ENCODE peak calls at places on chromosomes 3 and 15, in five cellular contexts. D is heart left ventricle, I is neural crest cell, G is CD14-positive monocyte, C is progenitor cell of endocrine pancreas. K is an unnamed sample.

GRCh38 chr15:39128746-39129145 is 452.1 kb upstream of the THBS1 start:
- DNase-seq in D (no peak), I (no peak), G (no peak), C (no peak), K (no peak)

GRCh38 chr3:183287301-183287971 is 34.4 kb downstream of the B3GNT5 start:
- DNase-seq in D (no peak), I (no peak), G (peak), C (no peak), K (no peak)

GRCh38 chr3:85801955-85802354 is 843.2 kb downstream of the CADM2 start:
- DNase-seq in D (no peak), I (no peak), G (no peak), C (no peak), K (no peak)

GRCh38 chr3:192336286-192336685 is 391.1 kb downstream of the FGF12 start:
- DNase-seq in D (no peak), I (no peak), G (no peak), C (no peak), K (no peak)

GRCh38 chr3:155744626-155745324 is at the start of gene PLCH1:
- DNase-seq in D (peak), I (peak), G (peak), C (peak), K (peak)

GRCh38 chr3:66428733-66429132 is 72.1 kb downstream of the LRIG1 start:
- DNase-seq in D (peak), I (no peak), G (no peak), C (no peak), K (no peak)

GRCh38 chr3:66338927-66339326 is 118.1 kb downstream of the SLC25A26 start:
- DNase-seq in D (no peak), I (no peak), G (no peak), C (no peak), K (no peak)

GRCh38 chr15:83991163-83991562 is 244.4 kb upstream of the GOLGA6L4 start:
- DNase-seq in D (no peak), I (no peak), G (no peak), C (no peak), K (no peak)

GRCh38 chr3:140470962-140471361 is 206.9 kb upstream of the TRIM42 start:
- DNase-seq in D (no peak), I (no peak), G (no peak), C (no peak), K (no peak)

GRCh38 chr3:51708216-51708845 is 1.5 kb downstream of the GRM2 start:
- DNase-seq in D (peak), I (no peak), G (peak), C (no peak), K (no peak)

GRCh38 chr3:148750296-148750695 is 52.6 kb downstream of the AGTR1 start:
- DNase-seq in D (no peak), I (no peak), G (no peak), C (no peak), K (no peak)

GRCh38 chr15:67127334-67127664 is 61.9 kb downstream of the SMAD3 start:
- DNase-seq in D (no peak), I (no peak), G (no peak), C (no peak), K (no peak)

GRCh38 chr3:2094941-2095340 is 3.7 kb upstream of the CNTN4 start:
- DNase-seq in D (no peak), I (no peak), G (no peak), C (no peak), K (no peak)

GRCh38 chr15:89496155-89497098 is at the start of gene RHCG:
- DNase-seq in D (no peak), I (peak), G (no peak), C (peak), K (no peak)

GRCh38 chr3:52471371-52472238 is 16.2 kb downstream of the NISCH start:
- DNase-seq in D (peak), I (peak), G (peak), C (no peak), K (peak)

GRCh38 chr3:69671082-69671952 is 67.9 kb upstream of the MITF start:
- DNase-seq in D (no peak), I (peak), G (no peak), C (peak), K (no peak)

GRCh38 chr3:117439812-117440211 is 730.2 kb downstream of the TUSC7 start:
- DNase-seq in D (no peak), I (no peak), G (no peak), C (no peak), K (no peak)

GRCh38 chr15:78992416-78993256 is 47.8 kb upstream of the CTSH start:
- DNase-seq in D (peak), I (no peak), G (no peak), C (no peak), K (no peak)

GRCh38 chr3:112653209-112653871 is 12.4 kb upstream of the CCDC80 start:
- DNase-seq in D (no peak), I (no peak), G (no peak), C (no peak), K (no peak)

GRCh38 chr3:72613871-72614270 is 234.4 kb downstream of the SHQ1 start:
- DNase-seq in D (no peak), I (no peak), G (no peak), C (no peak), K (no peak)

GRCh38 chr15:29687939-29688884 is 134.1 kb downstream of the TJP1 start:
- DNase-seq in D (no peak), I (no peak), G (no peak), C (no peak), K (no peak)

GRCh38 chr3:194931366-194931765 is 245.7 kb downstream of the FAM43A start:
- DNase-seq in D (no peak), I (no peak), G (no peak), C (no peak), K (no peak)

GRCh38 chr15:78093242-78094020 is 1.1 kb downstream of the SH2D7 start:
- DNase-seq in D (no peak), I (no peak), G (no peak), C (no peak), K (no peak)

GRCh38 chr3:178084938-178085816 is 451.1 kb upstream of the KCNMB2 start:
- DNase-seq in D (peak), I (peak), G (no peak), C (peak), K (no peak)

GRCh38 chr3:22474706-22475470 is 723.9 kb upstream of the ZNF385D start:
- DNase-seq in D (no peak), I (no peak), G (peak), C (no peak), K (no peak)

GRCh38 chr15:100885116-100885515 is 5.5 kb downstream of the ALDH1A3 start:
- DNase-seq in D (no peak), I (no peak), G (no peak), C (no peak), K (no peak)

GRCh38 chr15:100778831-100779288 is 100.8 kb upstream of the ALDH1A3 start:
- DNase-seq in D (no peak), I (no peak), G (no peak), C (peak), K (no peak)

GRCh38 chr15:40369474-40369869 is 11.5 kb downstream of the DISP2 start:
- DNase-seq in D (no peak), I (no peak), G (no peak), C (no peak), K (no peak)

GRCh38 chr15:40366204-40367037 is 8.4 kb downstream of the DISP2 start:
- DNase-seq in D (no peak), I (no peak), G (no peak), C (no peak), K (no peak)

GRCh38 chr15:40368701-40369473 is 10.9 kb downstream of the DISP2 start:
- DNase-seq in D (no peak), I (no peak), G (no peak), C (no peak), K (no peak)

GRCh38 chr15:40367038-40367672 is 9.1 kb downstream of the DISP2 start:
- DNase-seq in D (peak), I (no peak), G (no peak), C (no peak), K (no peak)

GRCh38 chr15:40367673-40368611 is 9.9 kb downstream of the DISP2 start:
- DNase-seq in D (peak), I (peak), G (peak), C (peak), K (peak)
- TF ChIP-seq CTCF in D (peak), I (peak), G (peak), C (peak), K (peak)

DNA sequence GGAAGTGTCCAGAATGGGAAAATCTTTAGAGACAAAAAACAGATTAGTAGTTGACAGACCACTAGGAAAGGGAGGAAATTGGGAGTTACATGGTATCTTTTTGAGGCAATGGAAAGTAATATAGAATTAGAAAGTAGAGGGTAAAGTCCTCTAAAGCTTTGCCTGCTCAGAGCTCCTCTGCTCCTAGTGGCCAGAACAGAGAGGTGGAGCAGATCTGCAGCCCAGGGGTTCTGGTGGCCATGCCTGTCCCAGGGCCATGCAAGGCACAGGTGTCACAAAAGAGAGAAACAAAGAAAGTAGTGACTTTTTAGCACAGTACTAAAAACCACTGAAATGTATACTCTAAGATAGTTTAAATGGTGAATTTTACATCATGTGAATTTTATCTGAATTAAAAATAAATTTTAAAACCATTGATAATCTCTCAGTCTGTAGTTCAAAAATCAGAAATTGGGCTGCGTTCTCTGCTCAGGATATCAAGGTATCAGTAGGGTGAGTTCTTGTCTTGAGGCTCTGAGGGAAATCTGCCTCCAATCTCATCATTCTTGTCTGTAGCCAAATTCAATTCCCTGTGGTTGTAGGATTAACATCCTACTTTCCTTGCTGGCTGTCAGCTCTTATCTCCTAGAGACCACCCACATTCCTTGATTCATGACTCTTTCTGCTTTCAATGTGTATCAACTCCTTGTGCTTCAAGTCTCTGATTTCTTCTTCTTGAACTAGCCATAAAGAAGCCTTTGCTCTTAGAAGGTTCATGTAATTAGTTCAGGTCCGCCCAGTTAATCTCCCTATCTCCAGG is 23.6 kb downstream of the PYGO1 start:
- DNase-seq in D (no peak), I (no peak), G (no peak), C (no peak), K (no peak)
- TF ChIP-seq CTCF in D (no peak), I (peak), G (no peak), C (peak), K (peak)

GRCh38 chr15:93720607-93721006 is 510.8 kb upstream of the MCTP2 start:
- DNase-seq in D (no peak), I (no peak), G (no peak), C (no peak), K (no peak)
- TF ChIP-seq CTCF in D (no peak), I (no peak), G (no peak), C (no peak), K (no peak)

GRCh38 chr3:141575879-141576743 is 89.3 kb downstream of the RASA2 start:
- DNase-seq in D (no peak), I (no peak), G (no peak), C (no peak), K (peak)
- TF ChIP-seq CTCF in D (peak), I (peak), G (peak), C (peak), K (peak)

GRCh38 chr3:122310361-122310760 is 14.7 kb upstream of the CSTA start:
- DNase-seq in D (no peak), I (no peak), G (no peak), C (no peak), K (no peak)
- TF ChIP-seq CTCF in D (no peak), I (no peak), G (no peak), C (no peak), K (no peak)

GRCh38 chr3:30631237-30631961 is 25.0 kb downstream of the TGFBR2 start:
- DNase-seq in D (no peak), I (no peak), G (peak), C (no peak), K (no peak)

GRCh38 chr3:30629736-30630135 is 23.3 kb downstream of the TGFBR2 start:
- DNase-seq in D (no peak), I (no peak), G (no peak), C (no peak), K (no peak)

GRCh38 chr3:30628188-30628930 is 22.0 kb downstream of the TGFBR2 start:
- DNase-seq in D (no peak), I (no peak), G (no peak), C (no peak), K (no peak)

GRCh38 chr3:30630238-30631030 is 24.0 kb downstream of the TGFBR2 start:
- DNase-seq in D (no peak), I (no peak), G (no peak), C (no peak), K (no peak)

DNA sequence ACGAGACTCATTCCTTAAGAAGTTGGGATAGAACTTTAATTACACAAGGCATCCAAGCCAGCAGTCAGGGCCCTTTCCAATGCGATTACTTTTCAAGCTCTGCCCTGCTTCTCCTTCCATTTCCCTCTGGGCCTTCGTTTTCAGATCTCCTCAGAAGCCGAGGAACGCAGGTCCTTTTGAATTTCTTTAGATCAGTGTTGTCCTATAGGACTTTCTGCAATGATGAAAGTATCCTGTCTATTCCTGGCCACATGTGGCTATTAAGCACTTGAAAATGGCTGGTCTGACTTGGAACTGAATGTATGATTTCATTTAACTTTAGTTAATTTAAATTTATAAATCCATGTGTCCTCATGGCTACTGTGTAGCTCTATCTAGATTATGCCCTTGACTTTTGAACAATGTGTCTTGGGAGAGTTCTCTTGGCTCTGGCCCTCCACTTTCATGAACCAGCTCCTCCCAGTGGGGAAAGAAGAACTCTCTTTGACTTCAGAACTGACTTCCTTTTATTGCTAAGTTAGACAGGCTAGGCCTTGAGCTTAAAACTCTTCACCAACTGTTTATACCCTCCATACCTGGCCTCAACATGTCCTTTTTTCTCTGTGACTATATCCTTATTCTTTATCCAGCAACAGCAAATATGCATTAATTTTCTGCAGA is 22.7 kb downstream of the TGFBR2 start:
- DNase-seq in D (no peak), I (no peak), G (peak), C (no peak), K (no peak)
- TF ChIP-seq CTCF in D (peak), I (no peak), G (peak), C (no peak), K (peak)

DNA sequence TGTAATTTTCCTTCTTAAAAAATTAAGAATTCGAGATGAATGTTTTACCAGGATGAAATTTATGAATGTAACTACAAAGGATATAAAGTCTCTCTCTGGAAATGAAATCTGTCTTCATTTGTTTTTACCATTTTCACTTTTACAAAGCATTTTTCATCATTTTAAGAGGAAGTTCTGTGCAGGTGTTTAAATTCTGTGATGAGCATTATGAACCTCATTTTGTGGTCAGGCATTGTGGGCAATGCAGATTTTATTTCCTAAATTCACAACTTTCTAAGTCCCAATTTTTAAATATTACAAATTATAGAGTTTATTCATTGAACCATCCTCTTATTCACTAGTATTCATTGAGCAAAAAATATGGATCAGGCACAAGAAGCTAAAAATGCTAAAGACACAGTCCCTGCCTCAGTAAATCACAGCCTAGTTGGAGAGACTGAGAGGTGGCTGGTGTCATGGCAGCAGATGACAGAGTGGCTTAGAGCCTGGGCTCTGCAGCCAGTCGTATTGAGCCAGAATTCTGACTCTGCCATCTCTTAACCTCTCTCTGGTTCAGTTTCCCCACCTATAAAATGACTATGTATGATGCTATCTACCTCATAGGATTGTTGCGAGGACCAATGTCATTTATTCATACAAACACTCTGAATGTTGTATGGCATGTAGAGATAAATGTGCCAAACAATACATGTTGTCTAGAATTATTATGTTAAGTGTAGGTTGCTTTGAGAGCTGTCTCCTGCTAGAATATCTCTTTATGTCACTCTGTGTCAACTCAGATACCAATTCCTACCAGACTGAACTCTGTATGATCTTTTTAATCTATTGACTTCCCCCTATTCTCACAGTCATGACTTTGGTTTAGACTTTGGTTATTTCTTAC is 7.5 kb upstream of the TGFBR2 start:
- DNase-seq in D (no peak), I (no peak), G (no peak), C (no peak), K (no peak)
- TF ChIP-seq CTCF in D (no peak), I (no peak), G (no peak), C (no peak), K (no peak)

DNA sequence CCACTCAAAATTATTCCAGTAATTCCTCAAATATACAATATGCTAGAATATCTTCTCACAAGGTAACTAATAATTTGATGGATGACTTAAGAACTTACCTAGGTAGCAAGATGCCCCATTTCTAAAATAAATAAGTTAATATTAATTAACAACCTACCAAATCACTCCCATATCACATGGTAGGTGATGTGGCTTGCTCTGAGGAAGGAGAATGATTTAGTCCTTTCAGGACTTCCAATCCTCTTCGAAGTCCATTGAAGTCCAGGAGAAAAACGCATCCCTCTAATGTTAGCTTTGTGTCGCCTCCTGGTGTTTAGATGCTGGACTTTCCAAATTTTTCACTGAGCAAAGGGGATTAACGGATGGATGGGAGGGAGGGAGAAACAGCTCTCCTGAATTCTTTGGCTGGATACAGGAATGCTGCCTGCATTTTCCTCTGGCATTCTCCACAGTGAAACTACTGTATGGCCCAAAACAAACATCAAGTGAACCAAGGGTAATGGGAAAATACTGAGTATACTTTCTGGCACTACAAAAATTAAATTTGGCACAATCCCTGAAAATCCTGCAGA is 58.6 kb downstream of the PRICKLE2 start:
- DNase-seq in D (no peak), I (no peak), G (no peak), C (no peak), K (no peak)
- TF ChIP-seq CTCF in D (no peak), I (peak), G (no peak), C (no peak), K (no peak)

GRCh38 chr3:16402451-16402850 is 111.0 kb downstream of the RFTN1 start:
- DNase-seq in D (no peak), I (no peak), G (no peak), C (no peak), K (no peak)

GRCh38 chr3:16400143-16400935 is 113.2 kb downstream of the RFTN1 start:
- DNase-seq in D (no peak), I (no peak), G (no peak), C (no peak), K (no peak)

GRCh38 chr3:16398542-16399126 is 114.9 kb downstream of the RFTN1 start:
- DNase-seq in D (no peak), I (no peak), G (no peak), C (no peak), K (no peak)

GRCh38 chr3:16401273-16401672 is 112.2 kb downstream of the RFTN1 start:
- DNase-seq in D (no peak), I (no peak), G (no peak), C (no peak), K (no peak)

DNA sequence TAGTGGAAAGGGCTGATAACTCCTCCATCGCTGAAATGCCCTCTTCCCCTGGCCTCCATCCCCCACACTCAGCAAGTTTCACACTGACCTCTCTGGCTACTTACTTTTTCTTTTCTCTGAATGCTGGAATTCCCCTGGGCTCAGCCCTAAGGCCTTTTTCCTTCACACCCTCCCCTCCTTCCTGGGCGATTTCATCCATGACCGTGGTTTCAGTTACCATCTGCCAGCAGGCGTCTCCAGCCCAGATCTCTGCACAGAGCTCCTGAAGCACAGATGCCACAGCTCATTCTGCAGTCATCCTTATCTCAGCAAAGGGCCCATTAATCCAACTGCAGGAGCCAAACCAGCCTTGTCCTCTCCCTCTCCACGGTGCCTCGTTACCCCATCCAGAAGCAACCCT is 114.0 kb downstream of the RFTN1 start:
- DNase-seq in D (no peak), I (no peak), G (no peak), C (no peak), K (no peak)
- TF ChIP-seq CTCF in D (no peak), I (no peak), G (no peak), C (no peak), K (peak)

GRCh38 chr15:69096197-69096596 is 64.2 kb upstream of the GLCE start:
- DNase-seq in D (no peak), I (no peak), G (no peak), C (no peak), K (no peak)
- TF ChIP-seq CTCF in D (no peak), I (no peak), G (no peak), C (no peak), K (no peak)

K was measured in GM06990.